ENCODE peak calls at places on chromosomes 2 and 18, in eight cellular contexts. C, G, V, Q, L, F, S and K are unnamed samples.

GRCh38 chr2:38509322-38509946 is 93.3 kb downstream of the HNRNPLL start:
- DNase-seq in G (no peak), V (no peak), Q (no peak), L (no peak), S (no peak), C (no peak), F (peak), K (no peak)

GRCh38 chr2:32289165-32290054 is 11.7 kb downstream of the YIPF4 start:
- DNase-seq in F (no peak), C (no peak), Q (no peak), G (no peak), S (no peak), L (no peak), V (no peak), K (no peak)

GRCh38 chr2:16682431-16683130 is 16.9 kb upstream of the CYRIA start:
- DNase-seq in F (no peak), L (no peak), Q (no peak), V (no peak), C (no peak), G (no peak), S (no peak), K (no peak)

GRCh38 chr2:231190531-231191197 is 7.8 kb upstream of the ARMC9 start:
- DNase-seq in G (peak), Q (no peak), L (peak), V (peak), C (no peak), S (peak), F (no peak), K (peak)

GRCh38 chr2:105765415-105766299 is 20.9 kb downstream of the NCK2 start:
- DNase-seq in V (no peak), F (no peak), G (no peak), L (no peak), Q (no peak), S (no peak), C (no peak), K (no peak)

GRCh38 chr2:3377279-3377611 is 373 bp downstream of the EIPR1 start:
- DNase-seq in C (peak), G (no peak), V (no peak), Q (peak), S (no peak), L (no peak), F (no peak), K (no peak)

GRCh38 chr18:21777814-21778213 is 37.2 kb downstream of the MIB1 start:
- DNase-seq in F (no peak), C (no peak), G (no peak), S (no peak), Q (no peak), V (no peak), L (no peak), K (no peak)

GRCh38 chr2:32865399-32866068 is 81.2 kb upstream of the LTBP1 start:
- DNase-seq in S (no peak), L (no peak), Q (no peak), C (no peak), F (no peak), G (no peak), V (no peak), K (no peak)

GRCh38 chr2:98771771-98772521 is 41.0 kb upstream of the MGAT4A start:
- DNase-seq in L (no peak), V (no peak), Q (no peak), C (no peak), G (no peak), S (no peak), F (no peak), K (no peak)

GRCh38 chr2:166088634-166089033 is 39.2 kb downstream of the SCN1A start:
- DNase-seq in F (no peak), S (no peak), C (no peak), Q (no peak), L (no peak), V (no peak), G (no peak), K (no peak)

GRCh38 chr2:172253190-172254052 is 150.7 kb upstream of the DLX2 start:
- DNase-seq in C (peak), S (peak), F (peak), Q (peak), G (no peak), L (peak), V (peak), K (no peak)

GRCh38 chr2:181393472-181393871 is 63.7 kb upstream of the ITGA4 start:
- DNase-seq in S (no peak), G (no peak), Q (peak), V (no peak), F (no peak), C (peak), L (no peak), K (no peak)

GRCh38 chr2:222641336-222641735 is 14.6 kb downstream of the FARSB start:
- DNase-seq in G (no peak), V (no peak), Q (no peak), F (no peak), C (no peak), L (no peak), S (no peak), K (no peak)

GRCh38 chr2:96930351-96931015 is 55.9 kb downstream of the FAM178B start:
- DNase-seq in G (no peak), F (no peak), C (no peak), Q (no peak), S (no peak), L (no peak), V (no peak), K (no peak)

GRCh38 chr2:24625728-24626484 is 134.9 kb downstream of the NCOA1 start:
- DNase-seq in G (no peak), L (no peak), S (no peak), Q (no peak), F (no peak), C (no peak), V (no peak), K (no peak)

GRCh38 chr2:196798980-196799379 is 503 bp downstream of the GTF3C3 start:
- DNase-seq in C (peak), L (no peak), S (no peak), G (no peak), V (no peak), Q (peak), F (no peak), K (no peak)

GRCh38 chr2:196801986-196802385 is 2.5 kb upstream of the GTF3C3 start:
- DNase-seq in V (no peak), Q (no peak), C (no peak), F (no peak), G (no peak), S (no peak), L (no peak), K (no peak)

GRCh38 chr2:196804381-196804780 is 4.8 kb downstream of the C2orf66 start:
- DNase-seq in C (no peak), V (no peak), F (no peak), G (no peak), Q (no peak), S (no peak), L (no peak), K (no peak)

DNA sequence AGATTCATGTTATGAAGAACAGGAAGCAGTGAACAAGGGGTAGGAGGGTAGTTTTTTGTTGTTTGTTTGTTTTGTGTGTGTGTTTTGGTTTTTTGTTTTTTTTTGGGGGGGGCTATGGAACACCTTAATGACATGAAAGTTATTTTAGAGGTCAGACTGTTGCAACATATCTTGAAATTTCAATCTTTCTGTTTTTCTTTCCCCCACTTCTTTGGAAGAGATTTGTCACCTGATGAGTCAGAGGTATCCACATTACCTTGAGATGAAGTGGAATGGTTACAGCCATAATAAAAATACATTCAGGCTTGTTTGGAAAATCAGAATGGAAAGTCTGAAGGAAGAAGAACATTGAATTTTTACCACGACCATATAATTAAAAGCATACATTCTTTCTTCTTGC is 2.1 kb upstream of the GTF3C3 start:
- DNase-seq in G (no peak), S (no peak), V (no peak), F (no peak), Q (no peak), C (no peak), L (no peak), K (no peak)
- TF ChIP-seq EP300 in G (no peak), S (no peak), V (no peak), F (no peak), Q (no peak), C (no peak), L (no peak), K (no peak)

DNA sequence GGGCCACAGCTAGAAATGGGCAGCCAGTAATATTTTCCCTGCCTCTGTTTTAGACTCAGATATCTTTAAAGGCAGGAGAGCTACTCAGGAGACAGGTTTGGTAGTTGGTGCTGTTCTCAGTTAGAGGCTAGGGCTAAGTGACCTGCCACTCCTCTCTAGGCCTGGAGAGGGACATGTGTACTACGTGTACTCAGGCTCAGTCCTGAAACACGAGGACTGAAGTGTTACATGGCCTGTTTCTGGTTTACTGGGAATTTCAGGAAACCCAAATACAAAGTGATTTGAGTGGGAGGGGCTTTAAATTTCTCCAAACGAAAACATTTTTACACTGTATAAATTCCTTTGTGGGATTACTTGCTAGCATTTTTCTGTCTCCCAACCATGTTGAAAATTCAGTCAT is 343.4 kb downstream of the CYP26B1 start:
- DNase-seq in C (no peak), V (no peak), L (no peak), Q (no peak), F (no peak), S (no peak), G (no peak), K (no peak)
- TF ChIP-seq EP300 in C (no peak), V (no peak), L (no peak), Q (no peak), F (no peak), S (no peak), G (no peak), K (no peak)

DNA sequence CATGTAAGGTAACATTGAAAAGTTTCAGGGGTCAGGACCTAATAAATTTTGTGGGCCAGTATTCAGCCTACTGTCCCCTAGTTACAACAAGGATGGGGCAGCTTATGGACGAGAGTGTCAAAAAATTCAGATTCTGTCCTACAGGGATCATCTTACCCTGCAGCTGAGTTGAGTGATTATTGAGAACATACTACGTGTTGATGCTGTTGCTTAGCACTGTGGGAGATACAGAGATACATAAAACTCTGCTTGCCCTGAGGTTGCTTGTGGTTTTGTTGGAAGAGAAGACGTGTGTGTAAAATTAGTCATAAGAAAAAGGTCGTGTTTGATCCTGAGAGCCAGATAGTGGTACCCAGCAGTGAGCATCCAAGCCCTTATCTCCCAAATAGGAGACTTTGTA is 253.2 kb downstream of the NEDD4L start:
- DNase-seq in V (no peak), Q (no peak), G (no peak), L (no peak), F (no peak), C (no peak), S (no peak), K (no peak)
- TF ChIP-seq EP300 in V (no peak), Q (no peak), G (no peak), L (no peak), F (no peak), C (no peak), S (no peak), K (no peak)

DNA sequence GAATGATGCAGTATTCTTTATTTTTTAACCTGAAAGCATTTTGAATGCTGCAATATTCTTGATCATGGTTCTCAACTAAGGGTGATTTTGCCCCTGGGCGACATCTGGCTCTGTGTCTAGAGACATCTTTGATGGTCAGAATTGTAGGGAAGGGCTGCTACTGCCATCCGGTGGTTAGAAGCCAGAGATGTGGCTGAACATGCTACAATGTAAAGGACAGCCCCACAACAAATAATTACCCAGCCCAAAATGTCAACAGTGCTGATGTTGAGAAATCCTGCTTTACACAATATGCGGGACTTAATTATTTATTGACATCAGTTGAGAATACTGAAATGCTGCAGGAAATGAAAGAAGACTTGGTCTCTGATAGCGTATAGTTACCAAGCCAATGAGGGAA is 37.5 kb upstream of the SERPINB2 start:
- DNase-seq in S (no peak), C (peak), L (no peak), G (no peak), F (no peak), V (no peak), Q (peak), K (no peak)
- TF ChIP-seq EP300 in S (no peak), C (no peak), L (no peak), G (no peak), F (no peak), V (no peak), Q (no peak), K (no peak)

GRCh38 chr2:160368988-160369935 is 124.3 kb downstream of the RBMS1 start:
- DNase-seq in F (no peak), G (no peak), S (no peak), V (no peak), L (no peak), Q (no peak), C (no peak), K (no peak)

GRCh38 chr2:160363961-160364733 is 129.5 kb downstream of the RBMS1 start:
- DNase-seq in V (no peak), F (no peak), L (no peak), S (no peak), Q (no peak), G (no peak), C (no peak), K (no peak)

GRCh38 chr2:160365691-160366367 is 127.8 kb downstream of the RBMS1 start:
- DNase-seq in G (peak), Q (no peak), C (no peak), S (no peak), V (peak), L (peak), F (peak), K (peak)

GRCh38 chr2:160371251-160372009 is 122.2 kb downstream of the RBMS1 start:
- DNase-seq in S (no peak), C (no peak), G (no peak), V (no peak), F (no peak), L (no peak), Q (peak), K (no peak)

DNA sequence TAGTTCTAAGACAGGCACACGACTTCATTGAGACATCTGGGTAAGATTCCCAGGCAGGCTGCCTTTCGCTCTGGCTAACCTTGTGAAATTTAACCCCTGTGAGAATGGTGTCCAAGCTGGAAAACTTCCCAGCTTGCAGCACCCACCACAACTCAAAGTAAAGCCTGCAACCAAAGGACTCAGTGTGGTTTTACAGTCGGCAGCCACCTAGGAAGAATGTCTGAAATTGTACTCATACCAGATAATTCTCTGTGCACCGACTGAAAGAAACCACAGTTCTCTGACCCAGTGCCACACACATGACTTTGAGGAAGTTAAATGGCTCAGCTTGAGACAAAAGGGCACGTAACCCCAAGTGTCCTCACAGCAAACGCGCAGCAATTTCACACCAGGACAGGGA is 125.7 kb downstream of the RBMS1 start:
- DNase-seq in F (peak), Q (no peak), C (no peak), L (no peak), V (peak), G (no peak), S (no peak), K (no peak)
- TF ChIP-seq EP300 in F (peak), Q (no peak), C (no peak), L (no peak), V (no peak), G (no peak), S (no peak), K (no peak)

GRCh38 chr2:43019025-43019367 is 207.4 kb downstream of the ZFP36L2 start:
- DNase-seq in Q (no peak), L (no peak), S (no peak), F (no peak), C (no peak), G (no peak), V (peak), K (no peak)

GRCh38 chr2:43019536-43020183 is 206.7 kb downstream of the ZFP36L2 start:
- DNase-seq in S (no peak), G (peak), Q (no peak), F (no peak), V (peak), L (no peak), C (no peak), K (peak)

GRCh38 chr2:43020296-43020695 is 206.1 kb downstream of the ZFP36L2 start:
- DNase-seq in Q (no peak), L (no peak), G (no peak), V (no peak), C (no peak), F (no peak), S (no peak), K (no peak)

GRCh38 chr2:43020990-43021677 is 205.3 kb downstream of the ZFP36L2 start:
- DNase-seq in V (no peak), F (no peak), S (no peak), Q (no peak), L (no peak), G (no peak), C (no peak), K (peak)

GRCh38 chr2:43018179-43019024 is 208.0 kb downstream of the ZFP36L2 start:
- DNase-seq in G (peak), Q (no peak), C (no peak), S (no peak), F (peak), L (peak), V (peak), K (peak)
- TF ChIP-seq EP300 in G (no peak), Q (no peak), C (no peak), S (no peak), F (peak), L (peak), V (no peak), K (peak)